ENCODE peak calls at places on chromosomes 6 and 20, in ten cellular contexts. C is K562, U is A549, Y is psoas muscle, W is DND-41, S is SK-N-SH, D is uterus, L is endodermal cell, O is breast epithelium, H is GM23248. V is an unnamed sample.

GRCh38 chr6:20211941-20212391 is 303 bp downstream of the MBOAT1 start:
- DNase-seq in C (no peak), U (peak; percentile 28), Y (no peak), W (no peak), S (no peak), D (no peak), L (peak; percentile 86), O (peak; percentile 32), H (peak; percentile 65), V (no peak)

GRCh38 chr6:144778773-144779531 is 493.8 kb downstream of the UTRN start:
- DNase-seq in C (no peak), U (no peak), Y (no peak), W (no peak), S (no peak), D (no peak), L (no peak), O (no peak), H (no peak), V (no peak)

GRCh38 chr20:19757487-19757972 is 528 bp upstream of the RIN2 start:
- DNase-seq in C (no peak), U (peak; percentile 71), Y (peak; percentile 88), W (no peak), S (peak; percentile 82), D (peak; percentile 87), L (peak; percentile 88), O (peak; percentile 74), H (peak; percentile 89), V (no peak)

GRCh38 chr6:9801255-9801757 is 613.6 kb downstream of the TFAP2A start:
- DNase-seq in C (no peak), U (no peak), Y (no peak), W (no peak), S (no peak), D (no peak), L (no peak), O (no peak), H (peak; percentile 50), V (no peak)

GRCh38 chr6:3529721-3530120 is 72.9 kb upstream of the SLC22A23 start:
- DNase-seq in C (no peak), U (no peak), Y (no peak), W (no peak), S (no peak), D (no peak), L (no peak), O (no peak), H (no peak), V (no peak)

GRCh38 chr6:34743625-34744293 is 13.5 kb upstream of the SNRPC start:
- DNase-seq in C (no peak), U (no peak), Y (no peak), W (no peak), S (no peak), D (no peak), L (no peak), O (no peak), H (no peak), V (no peak)

GRCh38 chr6:39430968-39431523 is 108.5 kb upstream of the KCNK16 start:
- DNase-seq in C (no peak), U (no peak), Y (peak; percentile 70), W (peak; percentile 64), S (peak; percentile 84), D (no peak), L (peak; percentile 72), O (peak; percentile 70), H (peak; percentile 65), V (no peak)

GRCh38 chr6:124057448-124057847 is 253.8 kb downstream of the NKAIN2 start:
- DNase-seq in C (no peak), U (no peak), Y (no peak), W (no peak), S (no peak), D (no peak), L (no peak), O (no peak), H (no peak), V (no peak)

GRCh38 chr6:7523922-7524321 is 17.5 kb upstream of the DSP start:
- DNase-seq in C (no peak), U (no peak), Y (no peak), W (no peak), S (no peak), D (no peak), L (no peak), O (no peak), H (peak; percentile 54), V (no peak)

GRCh38 chr6:104638841-104639290 is 220.9 kb downstream of the HACE1 start:
- DNase-seq in C (no peak), U (no peak), Y (no peak), W (no peak), S (no peak), D (no peak), L (no peak), O (no peak), H (no peak), V (no peak)

GRCh38 chr20:24990810-24991252 is 1.7 kb downstream of the APMAP start:
- DNase-seq in C (no peak), U (no peak), Y (no peak), W (no peak), S (no peak), D (no peak), L (peak; percentile 41), O (peak; percentile 46), H (no peak), V (no peak)

GRCh38 chr20:24987244-24987643 is 5.3 kb downstream of the APMAP start:
- DNase-seq in C (no peak), U (no peak), Y (no peak), W (no peak), S (no peak), D (no peak), L (peak; percentile 4), O (no peak), H (peak; percentile 11), V (no peak)

GRCh38 chr20:24987873-24988835 is 4.4 kb downstream of the APMAP start:
- DNase-seq in C (no peak), U (no peak), Y (no peak), W (no peak), S (no peak), D (no peak), L (peak; percentile 15), O (no peak), H (no peak), V (no peak)

GRCh38 chr20:24986436-24987015 is 6.0 kb downstream of the APMAP start:
- DNase-seq in C (no peak), U (no peak), Y (no peak), W (no peak), S (no peak), D (no peak), L (peak; percentile 17), O (no peak), H (no peak), V (no peak)

DNA sequence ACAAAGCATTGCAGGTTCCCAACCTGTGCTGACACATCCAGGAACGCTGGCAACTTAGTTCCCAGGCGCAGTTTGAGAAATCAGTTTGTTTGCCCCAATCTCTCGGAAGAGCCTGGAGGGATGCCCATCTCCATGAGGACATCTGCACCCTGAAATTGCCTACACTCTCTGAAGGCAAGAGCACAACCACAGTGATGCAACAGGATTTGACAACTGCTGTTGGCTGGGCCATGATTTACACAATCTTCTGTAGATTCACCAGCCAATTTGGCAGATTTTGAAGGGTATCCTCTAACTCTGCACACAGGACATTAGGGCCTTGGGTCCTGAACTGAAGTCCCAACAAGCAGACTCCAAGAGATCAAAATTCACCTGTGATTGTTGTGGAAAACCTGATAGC is 3.4 kb downstream of the APMAP start:
- DNase-seq in C (no peak), U (no peak), Y (no peak), W (no peak), S (no peak), D (no peak), L (peak; percentile 17), O (no peak), H (no peak), V (no peak)
- H3K4me1 ChIP-seq in C (peaks cover 11% of the 10 kb centered on the region), U (peaks cover 24% of the 10 kb centered on the region), Y (peaks cover 47% of the 10 kb centered on the region), W (peaks cover 58% of the 10 kb centered on the region), S (peaks cover 10% of the 10 kb centered on the region), D (no peaks in the 10 kb centered on the region), L (peaks cover 5% of the 10 kb centered on the region), O (no peaks in the 10 kb centered on the region), H (peaks cover 12% of the 10 kb centered on the region), V (peaks cover 22% of the 10 kb centered on the region)

GRCh38 chr20:33465536-33466302 is 22.2 kb upstream of the SNTA1 start:
- DNase-seq in C (no peak), U (no peak), Y (no peak), W (no peak), S (no peak), D (no peak), L (no peak), O (no peak), H (no peak), V (no peak)
- H3K27ac ChIP-seq in C (no peak overlapping the region), U (no peak overlapping the region), Y (no peak overlapping the region), W (no peak overlapping the region), S (no peak overlapping the region), D (no peak overlapping the region), L (peak overlapping the region; percentile 88), O (no peak overlapping the region), H (no peak overlapping the region), V (no peak overlapping the region)

GRCh38 chr6:44297063-44298038 is 15.8 kb downstream of the AARS2 start:
- DNase-seq in C (peak; percentile 53), U (no peak), Y (peak; percentile 57), W (no peak), S (peak; percentile 89), D (no peak), L (peak; percentile 85), O (no peak), H (peak; percentile 65), V (peak; percentile 58)
- H3K4me3 ChIP-seq in C (peak overlapping the region; percentile 36), U (peak overlapping the region; percentile 40), Y (peak overlapping the region; percentile 70), W (no peak overlapping the region), S (peak overlapping the region; percentile 56), D (peak overlapping the region; percentile 35), L (peak overlapping the region; percentile 81), O (peak overlapping the region; percentile 57), H (peak overlapping the region; percentile 62), V (peak overlapping the region; percentile 50)

DNA sequence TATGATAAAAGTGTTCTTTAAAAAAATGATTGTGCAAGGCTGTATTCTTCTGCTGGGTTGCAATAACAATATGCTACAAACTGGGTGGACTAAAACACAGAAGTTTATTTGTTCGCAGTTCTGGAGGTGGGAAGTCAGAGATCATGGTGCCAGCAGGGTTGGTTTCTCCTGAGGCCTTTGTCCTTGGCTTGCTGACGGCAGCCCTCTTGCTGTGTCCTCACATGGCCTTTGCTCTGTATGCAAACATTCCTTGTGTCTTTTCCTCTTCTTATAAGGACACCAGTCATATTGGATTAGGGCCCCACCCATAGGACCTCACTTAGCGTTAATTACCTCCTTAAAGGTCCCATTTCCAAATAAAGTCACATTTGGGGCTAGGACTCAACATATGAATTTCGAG is 220.4 kb downstream of the SAMD5 start:
- DNase-seq in C (no peak), U (no peak), Y (no peak), W (no peak), S (no peak), D (no peak), L (no peak), O (no peak), H (no peak), V (no peak)
- H3K4me1 ChIP-seq in C (peaks cover 3% of the 10 kb centered on the region), U (no peaks in the 10 kb centered on the region), Y (no peaks in the 10 kb centered on the region), W (no peaks in the 10 kb centered on the region), S (no peaks in the 10 kb centered on the region), D (no peaks in the 10 kb centered on the region), L (peaks cover 5% of the 10 kb centered on the region), O (no peaks in the 10 kb centered on the region), H (no peaks in the 10 kb centered on the region), V (no peaks in the 10 kb centered on the region)

GRCh38 chr6:5961836-5962235 is 44.9 kb downstream of the NRN1 start:
- DNase-seq in C (no peak), U (no peak), Y (no peak), W (no peak), S (no peak), D (no peak), L (peak; percentile 21), O (no peak), H (no peak), V (no peak)
- H3K27ac ChIP-seq in C (no peak overlapping the region), U (no peak overlapping the region), Y (no peak overlapping the region), W (no peak overlapping the region), S (no peak overlapping the region), D (no peak overlapping the region), L (no peak overlapping the region), O (no peak overlapping the region), H (no peak overlapping the region), V (no peak overlapping the region)

GRCh38 chr20:33668087-33668790 is 1.5 kb downstream of the ACTL10 start:
- DNase-seq in C (peak; percentile 69), U (peak; percentile 60), Y (no peak), W (peak; percentile 37), S (peak; percentile 92), D (peak; percentile 75), L (peak; percentile 93), O (no peak), H (peak; percentile 85), V (peak; percentile 54)
- H3K4me3 ChIP-seq in C (no peak overlapping the region), U (no peak overlapping the region), Y (peak overlapping the region; percentile 73), W (no peak overlapping the region), S (peak overlapping the region; percentile 41), D (peak overlapping the region; percentile 58), L (no peak overlapping the region), O (peak overlapping the region; percentile 70), H (peak overlapping the region; percentile 66), V (peak overlapping the region; percentile 79)

V was measured in naive thymus-derived CD4-positive, alpha-beta T cell.